ENCODE peak calls at places on chromosome 11, in five cellular contexts. A is GM04504; N is PC-3; Y is left kidney; U is CD4-positive, alpha-beta T cell. P is an unnamed sample.

GRCh38 chr11:107598225-107599139 is 7.5 kb downstream of the ELMOD1 start:
- DNase-seq in A (no peak), N (peak), Y (peak), U (no peak), P (no peak)

GRCh38 chr11:11706022-11706421 is 84.2 kb upstream of the GALNT18 start:
- DNase-seq in A (no peak), N (peak), Y (peak), U (no peak), P (no peak)

GRCh38 chr11:131656179-131656838 is 285.9 kb downstream of the NTM start:
- DNase-seq in A (no peak), N (no peak), Y (peak), U (no peak), P (no peak)

GRCh38 chr11:12777208-12777874 is 103.1 kb downstream of the TEAD1 start:
- DNase-seq in A (peak), N (peak), Y (no peak), U (no peak), P (no peak)

GRCh38 chr11:133889188-133889587 is 43.9 kb upstream of the SPATA19 start:
- DNase-seq in A (no peak), N (no peak), Y (no peak), U (no peak), P (no peak)

GRCh38 chr11:72844356-72844755 is 30.1 kb downstream of the ATG16L2 start:
- DNase-seq in A (peak), N (no peak), Y (peak), U (no peak), P (no peak)

GRCh38 chr11:77038029-77038824 is 4.0 kb downstream of the B3GNT6 start:
- DNase-seq in A (no peak), N (peak), Y (no peak), U (no peak), P (no peak)

GRCh38 chr11:77602385-77603105 is 12.8 kb downstream of the AQP11 start:
- DNase-seq in A (peak), N (peak), Y (no peak), U (no peak), P (no peak)

GRCh38 chr11:107563702-107564101 is 1.8 kb downstream of the ALKBH8 start:
- DNase-seq in A (no peak), N (peak), Y (peak), U (peak), P (no peak)

GRCh38 chr11:8273281-8273680 is 9.6 kb upstream of the LMO1 start:
- DNase-seq in A (no peak), N (peak), Y (no peak), U (no peak), P (no peak)

GRCh38 chr11:5989203-5989602 is 2.4 kb upstream of the OR52L1 start:
- DNase-seq in A (no peak), N (no peak), Y (no peak), U (no peak), P (no peak)

GRCh38 chr11:65571940-65572339 is 398 bp upstream of the FAM89B start:
- DNase-seq in A (no peak), N (peak), Y (peak), U (no peak), P (no peak)

GRCh38 chr11:107592256-107592655 is 1.3 kb downstream of the ELMOD1 start:
- DNase-seq in A (no peak), N (no peak), Y (no peak), U (no peak), P (no peak)

GRCh38 chr11:29490951-29491350 is 525.9 kb downstream of the KCNA4 start:
- DNase-seq in A (no peak), N (no peak), Y (no peak), U (no peak), P (no peak)

GRCh38 chr11:65546217-65546958 is 11.8 kb downstream of the LTBP3 start:
- DNase-seq in A (no peak), N (peak), Y (peak), U (peak), P (peak)

GRCh38 chr11:4181780-4182721 is 87.5 kb downstream of the RRM1 start:
- DNase-seq in A (peak), N (peak), Y (peak), U (no peak), P (no peak)

GRCh38 chr11:118353084-118353710 is 6.2 kb upstream of the UBE4A start:
- DNase-seq in A (no peak), N (peak), Y (peak), U (no peak), P (no peak)

GRCh38 chr11:63851354-63851753 is 12.4 kb downstream of the MARK2 start:
- DNase-seq in A (no peak), N (no peak), Y (no peak), U (no peak), P (no peak)

GRCh38 chr11:77093056-77093891 is 9.4 kb upstream of the OMP start:
- DNase-seq in A (no peak), N (no peak), Y (no peak), U (no peak), P (no peak)

GRCh38 chr11:495537-495931 is 11.5 kb downstream of the RNH1 start:
- DNase-seq in A (no peak), N (no peak), Y (no peak), U (no peak), P (no peak)

GRCh38 chr11:65439331-65440181 is 17.0 kb downstream of the NEAT1 start:
- DNase-seq in A (no peak), N (peak), Y (no peak), U (no peak), P (no peak)

GRCh38 chr11:134509381-134510068 is 97.5 kb upstream of the B3GAT1 start:
- DNase-seq in A (no peak), N (no peak), Y (no peak), U (no peak), P (no peak)

GRCh38 chr11:8019671-8020597 is 32.8 kb downstream of the EIF3F start:
- DNase-seq in A (no peak), N (no peak), Y (peak), U (no peak), P (no peak)

GRCh38 chr11:34356918-34357645 is 728 bp downstream of the ABTB2 start:
- DNase-seq in A (no peak), N (peak), Y (peak), U (peak), P (no peak)

GRCh38 chr11:22599458-22599857 is 26.2 kb downstream of the FANCF start:
- DNase-seq in A (no peak), N (no peak), Y (no peak), U (no peak), P (no peak)

GRCh38 chr11:64864135-64864472 is 14.3 kb downstream of the EHD1 start:
- DNase-seq in A (no peak), N (no peak), Y (no peak), U (no peak), P (no peak)

GRCh38 chr11:45593992-45594391 is 71.4 kb downstream of the CHST1 start:
- DNase-seq in A (no peak), N (peak), Y (no peak), U (no peak), P (no peak)

GRCh38 chr11:102869354-102869753 is 5.4 kb downstream of the MMP12 start:
- DNase-seq in A (no peak), N (peak), Y (no peak), U (no peak), P (no peak)

GRCh38 chr11:63914896-63915681 is 1.9 kb downstream of the RCOR2 start:
- DNase-seq in A (no peak), N (no peak), Y (peak), U (no peak), P (no peak)

GRCh38 chr11:6431861-6432260 is 8.9 kb downstream of the HPX start:
- DNase-seq in A (peak), N (peak), Y (no peak), U (no peak), P (no peak)

GRCh38 chr11:65078151-65078550 is 5.7 kb downstream of the CDCA5 start:
- DNase-seq in A (no peak), N (peak), Y (peak), U (peak), P (no peak)